ENCODE peak calls at places on chromosomes 5 and 9, in six cellular contexts. V, X, P, Y, W and S are unnamed samples.

GRCh38 chr5:180825768-180826525 is 23.3 kb upstream of the MGAT1 start:
- DNase-seq in V (no peak), X (no peak), P (no peak), Y (peak; percentile 71), W (no peak), S (no peak)

GRCh38 chr5:74149395-74149794 is 491.1 kb downstream of the ENC1 start:
- DNase-seq in V (no peak), X (no peak), P (no peak), Y (peak; percentile 83), W (no peak), S (no peak)

GRCh38 chr5:135468541-135468940 is 16.4 kb upstream of the TIFAB start:
- DNase-seq in V (no peak), X (no peak), P (no peak), Y (no peak), W (no peak), S (no peak)

GRCh38 chr5:178308541-178309092 is 76.0 kb upstream of the PHYKPL start:
- DNase-seq in V (no peak), X (no peak), P (no peak), Y (no peak), W (no peak), S (no peak)

GRCh38 chr5:98938459-98938858 is 9.7 kb upstream of the CHD1 start:
- DNase-seq in V (no peak), X (no peak), P (no peak), Y (peak; percentile 23), W (no peak), S (no peak)

GRCh38 chr9:95272830-95273229 is 44.7 kb downstream of the FANCC start:
- DNase-seq in V (no peak), X (no peak), P (no peak), Y (no peak), W (no peak), S (no peak)

GRCh38 chr9:135500071-135500524 is 384 bp upstream of the MRPS2 start:
- DNase-seq in V (no peak), X (peak; percentile 31), P (no peak), Y (no peak), W (no peak), S (no peak)

GRCh38 chr9:101326501-101326900 is 58.3 kb downstream of the BAAT start:
- DNase-seq in V (no peak), X (no peak), P (no peak), Y (no peak), W (no peak), S (no peak)

GRCh38 chr5:132176543-132176945 is 51.1 kb downstream of the P4HA2 start:
- DNase-seq in V (peak; percentile 17), X (no peak), P (no peak), Y (no peak), W (peak; percentile 41), S (no peak)

GRCh38 chr9:27676827-27677226 is 103.5 kb upstream of the C9orf72 start:
- DNase-seq in V (no peak), X (no peak), P (no peak), Y (no peak), W (no peak), S (no peak)

GRCh38 chr5:160165137-160166068 is 46.2 kb upstream of the PWWP2A start:
- DNase-seq in V (no peak), X (peak; percentile 14), P (no peak), Y (peak; percentile 99), W (peak; percentile 93), S (peak; percentile 98)

GRCh38 chr5:61202213-61202612 is 39.9 kb upstream of the SMIM15 start:
- DNase-seq in V (peak; percentile 18), X (no peak), P (no peak), Y (no peak), W (no peak), S (no peak)

GRCh38 chr5:54455413-54456157 is at the start of gene HSPB3:
- DNase-seq in V (no peak), X (no peak), P (no peak), Y (peak; percentile 74), W (no peak), S (peak; percentile 31)

GRCh38 chr5:40569549-40570270 is 110.0 kb upstream of the PTGER4 start:
- DNase-seq in V (no peak), X (no peak), P (no peak), Y (peak; percentile 23), W (no peak), S (no peak)

GRCh38 chr9:69809304-69809863 is 11.2 kb upstream of the CFAP95 start:
- DNase-seq in V (peak; percentile 14), X (no peak), P (no peak), Y (peak; percentile 37), W (peak; percentile 62), S (peak; percentile 21)

GRCh38 chr9:133714606-133715294 is 23.4 kb downstream of the SARDH start:
- DNase-seq in V (no peak), X (no peak), P (no peak), Y (peak; percentile 97), W (peak; percentile 72), S (no peak)

GRCh38 chr9:17219261-17219660 is 84.4 kb downstream of the CNTLN start:
- DNase-seq in V (no peak), X (no peak), P (no peak), Y (peak; percentile 23), W (no peak), S (no peak)

GRCh38 chr9:134477342-134477925 is 151.2 kb downstream of the RXRA start:
- DNase-seq in V (no peak), X (no peak), P (no peak), Y (no peak), W (no peak), S (peak; percentile 90)

GRCh38 chr5:109612278-109612905 is 77.3 kb upstream of the MAN2A1 start:
- DNase-seq in V (no peak), X (no peak), P (no peak), Y (no peak), W (no peak), S (no peak)

GRCh38 chr5:128498844-128499455 is 39.1 kb downstream of the FBN2 start:
- DNase-seq in V (peak; percentile 58), X (no peak), P (no peak), Y (peak; percentile 84), W (peak; percentile 31), S (peak; percentile 67)

GRCh38 chr9:131951905-131952304 is 127.8 kb downstream of the MED27 start:
- DNase-seq in V (no peak), X (no peak), P (no peak), Y (peak; percentile 36), W (no peak), S (no peak)

GRCh38 chr9:91937031-91937430 is 13.0 kb downstream of the ROR2 start:
- DNase-seq in V (no peak), X (no peak), P (no peak), Y (no peak), W (no peak), S (no peak)

GRCh38 chr9:20722221-20722620 is 38.2 kb downstream of the FOCAD start:
- DNase-seq in V (no peak), X (no peak), P (no peak), Y (no peak), W (no peak), S (no peak)